ENCODE peak calls at places on chromosomes 12 and 14, in four cellular contexts. M is A549, L is GM12878, X is K562. A is an unnamed sample.

GRCh38 chr14:41865894-41866293 is 259.2 kb downstream of the LRFN5 start:
- ATAC-seq in M (no peak), L (no peak), X (no peak), A (no peak)

GRCh38 chr12:118356809-118357326 is 15.8 kb downstream of the TAOK3 start:
- ATAC-seq in M (peak), L (peak), X (no peak), A (peak)

GRCh38 chr12:107488666-107489065 is 196.9 kb upstream of the PWP1 start:
- ATAC-seq in M (no peak), L (no peak), X (no peak), A (no peak)

GRCh38 chr12:101696477-101697196 is 803 bp upstream of the CHPT1 start:
- ATAC-seq in M (peak), L (no peak), X (peak), A (peak)

GRCh38 chr14:85416771-85417170 is 113.2 kb upstream of the FLRT2 start:
- ATAC-seq in M (peak), L (no peak), X (no peak), A (peak)

GRCh38 chr14:104757238-104757585 is 4.3 kb downstream of the SIVA1 start:
- ATAC-seq in M (no peak), L (no peak), X (no peak), A (no peak)

GRCh38 chr14:38553586-38553985 is 297.7 kb upstream of the CLEC14A start:
- ATAC-seq in M (no peak), L (no peak), X (no peak), A (no peak)

GRCh38 chr12:109495012-109495411 is 17.6 kb downstream of the UBE3B start:
- ATAC-seq in M (no peak), L (peak), X (no peak), A (no peak)

GRCh38 chr14:51394391-51394790 is 154.3 kb downstream of the TMX1 start:
- ATAC-seq in M (no peak), L (no peak), X (no peak), A (no peak)

GRCh38 chr12:103665971-103666370 is 78.9 kb downstream of the STAB2 start:
- ATAC-seq in M (no peak), L (no peak), X (no peak), A (no peak)

GRCh38 chr12:120218680-120219606 is 18.0 kb upstream of the RPLP0 start:
- ATAC-seq in M (no peak), L (no peak), X (no peak), A (no peak)

GRCh38 chr14:89640141-89640540 is 223.1 kb upstream of the FOXN3 start:
- ATAC-seq in M (no peak), L (no peak), X (no peak), A (no peak)

GRCh38 chr12:90999518-90999917 is 5.3 kb downstream of the EPYC start:
- ATAC-seq in M (no peak), L (no peak), X (no peak), A (no peak)

GRCh38 chr12:48882325-48882687 is 16.6 kb upstream of the RND1 start:
- ATAC-seq in M (peak), L (no peak), X (no peak), A (peak)

GRCh38 chr14:86858591-86858990 is 1134.4 kb downstream of the GALC start:
- ATAC-seq in M (no peak), L (no peak), X (no peak), A (no peak)

GRCh38 chr12:2641209-2641608 is 153.6 kb upstream of the FKBP4 start:
- ATAC-seq in M (peak), L (no peak), X (peak), A (peak)

GRCh38 chr12:21369141-21369980 is 3.3 kb upstream of the IAPP start:
- ATAC-seq in M (no peak), L (no peak), X (no peak), A (no peak)

GRCh38 chr12:106757623-106758348 is 16.7 kb upstream of the RIC8B start:
- ATAC-seq in M (no peak), L (no peak), X (no peak), A (no peak)

GRCh38 chr14:54727929-54728328 is 161.0 kb downstream of the SAMD4A start:
- ATAC-seq in M (no peak), L (no peak), X (no peak), A (no peak)

GRCh38 chr12:3777206-3777809 is 24.4 kb upstream of the CRACR2A start:
- ATAC-seq in M (peak), L (peak), X (no peak), A (no peak)

GRCh38 chr12:102728506-102729242 is 188.4 kb downstream of the PAH start:
- ATAC-seq in M (no peak), L (peak), X (no peak), A (no peak)

GRCh38 chr14:95290769-95291440 is 28.8 kb downstream of the CLMN start:
- ATAC-seq in M (no peak), L (peak), X (no peak), A (peak)

GRCh38 chr12:123602651-123603195 is 824 bp downstream of the DDX55 start:
- ATAC-seq in M (peak), L (peak), X (peak), A (no peak)

GRCh38 chr14:96484391-96484790 is 17.8 kb upstream of the PAPOLA start:
- ATAC-seq in M (no peak), L (no peak), X (no peak), A (no peak)

DNA sequence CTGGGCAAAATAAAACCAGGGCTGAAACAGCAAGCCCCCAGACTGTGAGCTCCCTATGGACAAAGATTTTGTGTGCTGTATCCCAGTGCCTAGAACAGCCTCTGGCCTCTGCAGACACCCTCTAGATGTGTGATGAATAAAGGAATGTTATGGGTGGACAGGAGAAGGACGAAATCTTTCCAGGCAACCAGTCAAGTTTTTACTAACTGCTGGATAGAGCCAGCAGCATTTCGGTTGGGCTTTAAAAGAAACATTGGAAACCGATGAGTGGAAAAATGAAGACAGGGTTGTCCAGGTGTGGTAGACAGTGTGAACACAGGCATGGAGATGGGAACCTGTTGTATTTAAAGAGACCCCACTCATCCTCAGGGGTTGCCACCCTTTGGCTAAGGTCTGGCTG is 4.0 kb downstream of the CHGA start:
- ATAC-seq in M (no peak), L (no peak), X (no peak), A (no peak)
- H3K27ac ChIP-seq in M (no peak), L (no peak), X (no peak), A (no peak)

GRCh38 chr12:569091-569676 is 94.1 kb downstream of the NINJ2 start:
- ATAC-seq in M (no peak), L (no peak), X (no peak), A (no peak)
- H3K4me3 ChIP-seq in M (peak), L (no peak), X (no peak), A (no peak)

DNA sequence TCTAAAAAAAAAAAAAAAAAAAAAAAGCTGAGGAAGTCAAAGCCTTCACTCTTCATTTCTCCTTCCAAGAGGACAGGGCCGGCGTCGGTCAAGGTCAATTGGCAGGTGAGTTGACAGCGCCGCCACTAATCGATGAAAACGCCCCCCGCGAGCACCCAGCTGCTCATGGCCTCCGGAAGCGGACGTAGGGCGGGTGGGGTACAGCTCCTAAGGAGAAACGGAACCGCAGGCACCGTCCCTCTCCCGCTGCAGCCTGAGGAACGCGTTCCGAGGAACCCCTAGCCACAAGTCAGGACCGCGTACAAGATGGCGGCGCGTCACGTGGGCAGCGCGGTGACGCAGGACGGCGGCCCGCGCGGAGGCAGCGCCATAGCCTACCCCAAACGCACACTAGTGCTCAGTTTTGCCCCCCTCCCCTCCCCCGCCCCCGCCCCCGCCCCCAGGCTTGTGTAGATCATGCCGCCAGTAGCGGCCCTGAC is at the start of gene ATF1:
- ATAC-seq in M (peak), L (peak), X (peak), A (peak)
- TF ChIP-seq EP300 in M (no peak), L (no peak), X (peak), A (no peak)

DNA sequence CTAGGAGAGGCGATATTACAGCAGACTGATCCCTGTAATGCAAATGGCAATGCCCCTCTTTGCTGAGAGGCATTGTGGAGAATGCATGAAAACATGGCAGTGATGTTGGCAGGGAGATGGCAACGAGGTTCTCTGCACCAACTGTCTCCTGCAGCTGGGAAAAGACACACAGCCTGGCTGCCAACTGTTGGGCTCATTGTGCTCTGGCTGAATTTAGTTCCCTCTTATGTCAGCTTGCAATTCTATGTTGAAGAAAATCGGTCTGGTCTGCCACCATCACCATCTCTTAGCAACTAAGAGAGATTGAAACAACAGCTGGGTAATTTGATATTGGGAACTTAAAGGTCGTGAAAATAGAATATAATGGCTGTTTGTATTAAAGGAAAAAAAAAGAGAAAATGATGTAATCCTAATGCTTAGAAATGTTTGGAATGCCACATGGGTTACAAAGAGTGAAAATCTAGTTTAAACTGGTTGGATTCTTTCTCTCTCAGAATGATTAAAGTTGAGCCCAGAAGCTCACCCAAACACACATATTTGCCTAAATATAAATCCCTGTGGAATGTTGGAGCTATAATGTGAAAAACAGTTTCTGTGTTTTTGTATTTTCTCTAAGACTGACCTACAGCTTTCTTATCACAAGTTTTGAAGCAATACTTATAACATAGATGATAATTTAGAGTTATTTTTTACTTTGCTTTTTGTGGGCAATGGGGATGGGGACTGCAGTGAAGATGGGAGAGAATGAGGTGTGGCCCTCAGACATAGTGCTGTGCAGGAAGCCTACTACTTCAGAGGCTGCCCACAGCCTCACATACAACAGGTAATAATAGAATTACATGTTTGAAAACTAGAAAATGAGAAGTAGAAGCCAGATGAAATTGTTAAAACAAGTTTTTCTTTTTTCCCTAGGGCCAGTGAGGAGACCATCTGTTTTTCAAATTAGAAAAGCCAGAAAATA is 143.7 kb downstream of the AKAP6 start:
- ATAC-seq in M (peak), L (no peak), X (no peak), A (no peak)
- H3K27ac ChIP-seq in M (peak), L (no peak), X (no peak), A (peak)

DNA sequence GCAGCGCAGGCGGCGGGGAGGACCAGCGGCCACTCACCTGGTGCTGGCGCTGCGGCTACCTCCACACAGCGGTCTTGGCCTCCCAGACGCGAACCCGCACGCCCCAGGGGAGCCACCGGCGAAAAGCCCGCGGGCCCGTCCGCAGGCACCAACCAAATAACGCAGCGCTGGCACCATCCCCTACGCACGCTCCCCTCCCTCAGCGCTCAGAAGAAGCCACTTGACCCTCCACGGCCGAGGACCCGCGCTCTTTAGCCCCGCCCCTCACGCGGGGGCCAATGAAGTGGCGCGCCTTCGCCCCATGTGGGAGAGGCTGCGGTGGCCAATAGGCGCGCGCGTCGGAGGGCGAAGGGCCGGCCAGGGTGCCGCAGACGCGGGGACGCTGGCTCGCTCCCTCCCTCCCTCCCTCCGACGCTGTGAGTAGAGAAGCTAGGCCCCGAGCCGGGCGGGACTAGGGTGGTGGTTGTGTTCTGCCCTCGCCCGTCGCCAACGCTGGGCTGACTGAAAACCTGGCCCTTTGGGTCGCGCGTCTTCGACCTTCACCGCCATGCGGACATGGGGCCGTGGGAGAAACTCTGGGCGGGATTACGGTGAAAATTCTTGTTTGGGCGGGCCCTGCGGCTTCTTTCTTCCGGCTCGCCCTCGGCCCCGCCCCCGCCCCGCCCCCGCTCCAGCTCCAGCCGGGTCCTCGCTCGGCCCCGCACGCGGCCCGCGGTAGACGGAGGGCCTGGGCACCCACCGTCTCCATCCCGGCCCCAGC is at the start of the genes DMAC2L and L2HGDH:
- ATAC-seq in M (peak), L (peak), X (peak), A (peak)
- H3K4me3 ChIP-seq in M (peak), L (peak), X (peak), A (peak)

A was measured in gastroesophageal sphincter.